ENCODE peak calls at places on chromosomes 5 and 9, in nine cellular contexts. V, Q, L, A, N, Z, X, G and W are unnamed samples.

GRCh38 chr5:100517301-100517974 is 17.7 kb upstream of the FAM174A start:
- DNase-seq in X (no peak), V (peak), Z (no peak), Q (peak), L (no peak), A (no peak), N (no peak), G (no peak), W (no peak)

GRCh38 chr5:388266-389196 is 54.4 kb upstream of the EXOC3 start:
- DNase-seq in A (no peak), N (peak), X (no peak), L (no peak), G (no peak), Z (peak), Q (no peak), V (peak), W (no peak)

GRCh38 chr5:36452394-36453100 is 150.8 kb upstream of the RANBP3L start:
- DNase-seq in N (no peak), L (no peak), Q (no peak), Z (no peak), X (no peak), A (no peak), G (no peak), V (peak), W (no peak)

GRCh38 chr9:29422445-29422844 is 1849.2 kb upstream of the C9orf72 start:
- DNase-seq in G (no peak), V (no peak), A (no peak), N (no peak), Q (no peak), L (no peak), Z (no peak), X (no peak), W (no peak)

GRCh38 chr5:26719824-26720223 is 318.6 kb downstream of the CDH9 start:
- DNase-seq in V (no peak), L (no peak), Z (no peak), X (no peak), G (no peak), A (no peak), N (no peak), Q (no peak), W (no peak)

GRCh38 chr9:122360891-122361290 is 9.9 kb upstream of the PTGS1 start:
- DNase-seq in G (no peak), L (no peak), Z (no peak), Q (no peak), N (no peak), A (no peak), X (peak), V (no peak), W (no peak)

GRCh38 chr9:16505159-16505558 is 365.3 kb downstream of the BNC2 start:
- DNase-seq in Q (no peak), X (peak), N (no peak), Z (no peak), A (no peak), L (no peak), V (no peak), G (peak), W (no peak)

GRCh38 chr9:65435464-65435863 is 150.5 kb upstream of the FOXD4L5 start:
- DNase-seq in Q (no peak), X (no peak), V (no peak), G (no peak), N (no peak), A (no peak), Z (no peak), L (no peak), W (no peak)

GRCh38 chr5:73698011-73698410 is 72.0 kb downstream of the ARHGEF28 start:
- DNase-seq in N (no peak), G (no peak), L (no peak), A (no peak), X (no peak), Q (no peak), V (no peak), Z (no peak), W (no peak)

GRCh38 chr9:134227451-134228411 is 63.4 kb upstream of the RNU6ATAC start:
- DNase-seq in Q (no peak), X (no peak), A (no peak), G (no peak), V (no peak), N (no peak), L (no peak), Z (no peak), W (no peak)

GRCh38 chr5:111691914-111692313 is 65.1 kb downstream of the NREP start:
- DNase-seq in Q (no peak), N (no peak), X (peak), L (no peak), Z (no peak), A (no peak), V (no peak), G (no peak), W (no peak)

GRCh38 chr9:109537288-109537687 is 39.2 kb upstream of the PTPN3 start:
- DNase-seq in X (no peak), N (no peak), Z (no peak), V (peak), A (no peak), Q (no peak), G (no peak), L (no peak), W (no peak)

GRCh38 chr5:55994502-55994997 is at the start of gene IL6ST:
- DNase-seq in A (no peak), L (no peak), N (peak), V (no peak), X (peak), Q (peak), G (peak), Z (no peak), W (no peak)

GRCh38 chr5:72709341-72709740 is 107.1 kb upstream of the TNPO1 start:
- DNase-seq in L (no peak), X (no peak), Q (no peak), Z (no peak), G (no peak), A (no peak), V (no peak), N (no peak), W (no peak)

GRCh38 chr9:131616983-131617604 is 71.8 kb downstream of the PRRT1B start:
- DNase-seq in Z (no peak), G (no peak), L (no peak), Q (no peak), N (no peak), X (no peak), V (no peak), A (no peak), W (no peak)

GRCh38 chr5:93717162-93717561 is 24.2 kb downstream of the POU5F2 start:
- DNase-seq in L (no peak), V (no peak), Z (no peak), X (peak), G (peak), A (no peak), Q (no peak), N (no peak), W (no peak)

GRCh38 chr9:104279535-104280215 is 185.6 kb downstream of the SMC2 start:
- DNase-seq in X (peak), V (no peak), N (no peak), L (no peak), G (no peak), A (no peak), Z (no peak), Q (no peak), W (no peak)

GRCh38 chr5:136279314-136279713 is 86.0 kb downstream of the TRPC7 start:
- DNase-seq in G (no peak), Z (no peak), L (no peak), V (no peak), Q (no peak), N (no peak), A (no peak), X (peak), W (no peak)

GRCh38 chr9:75138260-75139040 is 50.1 kb downstream of the OSTF1 start:
- DNase-seq in X (no peak), Z (no peak), A (no peak), Q (no peak), N (no peak), V (no peak), G (no peak), L (no peak), W (no peak)

GRCh38 chr5:111308951-111309350 is 84.8 kb downstream of the CAMK4 start:
- DNase-seq in N (no peak), L (no peak), V (no peak), X (no peak), G (no peak), Q (no peak), A (no peak), Z (no peak), W (no peak)

GRCh38 chr9:98351370-98351769 is 95.9 kb upstream of the TBC1D2 start:
- DNase-seq in Z (no peak), X (no peak), G (no peak), A (no peak), L (no peak), N (no peak), V (no peak), Q (no peak), W (no peak)

GRCh38 chr9:98344581-98344980 is 89.1 kb upstream of the TBC1D2 start:
- DNase-seq in G (no peak), X (no peak), V (no peak), Z (no peak), Q (no peak), N (no peak), L (no peak), A (no peak), W (no peak)

GRCh38 chr9:98345011-98345410 is 89.6 kb upstream of the TBC1D2 start:
- DNase-seq in X (no peak), N (no peak), G (no peak), L (no peak), A (no peak), Z (no peak), V (no peak), Q (no peak), W (no peak)

GRCh38 chr9:98342819-98343208 is 87.4 kb upstream of the TBC1D2 start:
- DNase-seq in V (no peak), Z (no peak), A (no peak), Q (no peak), X (no peak), G (no peak), N (no peak), L (no peak), W (no peak)

DNA sequence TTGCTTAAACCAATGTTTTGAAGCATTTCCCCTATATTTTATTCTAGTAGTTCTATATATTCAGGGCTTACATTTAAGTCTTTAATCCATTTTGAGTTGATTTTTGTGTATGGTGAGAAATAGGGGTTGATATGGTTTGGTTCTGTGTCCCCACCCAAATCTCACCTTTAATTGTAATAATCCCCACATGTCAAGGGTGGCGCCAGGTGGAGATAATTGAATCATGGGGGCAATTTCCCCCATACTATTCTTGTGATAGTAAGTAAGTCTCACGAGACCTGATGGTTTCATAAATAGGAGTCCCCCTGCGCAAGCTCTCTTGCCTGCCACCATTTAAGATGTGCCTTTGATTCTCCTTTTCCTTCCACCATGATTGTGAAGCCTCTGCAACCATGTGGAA is 92.2 kb upstream of the TBC1D2 start:
- DNase-seq in L (no peak), Z (no peak), A (no peak), G (no peak), V (no peak), X (no peak), Q (no peak), N (no peak), W (no peak)
- H3K4me3 ChIP-seq in L (no peak), Z (no peak), A (no peak), G (no peak), V (no peak), X (no peak), Q (no peak), N (no peak), W (no peak)

GRCh38 chr5:40446910-40447309 is 232.8 kb upstream of the PTGER4 start:
- DNase-seq in G (peak), V (no peak), X (peak), N (peak), Z (no peak), L (no peak), Q (no peak), A (no peak), W (no peak)

GRCh38 chr5:40436535-40437237 is 243.0 kb upstream of the PTGER4 start:
- DNase-seq in G (no peak), A (no peak), X (no peak), N (no peak), Z (no peak), Q (no peak), V (no peak), L (peak), W (no peak)

GRCh38 chr5:40442346-40442745 is 237.4 kb upstream of the PTGER4 start:
- DNase-seq in G (no peak), X (peak), V (no peak), Z (no peak), Q (no peak), L (peak), A (no peak), N (no peak), W (peak)

GRCh38 chr5:40437452-40437861 is 242.3 kb upstream of the PTGER4 start:
- DNase-seq in A (no peak), N (no peak), Q (peak), V (no peak), Z (no peak), G (peak), X (peak), L (peak), W (no peak)

GRCh38 chr5:40441733-40442132 is 238.0 kb upstream of the PTGER4 start:
- DNase-seq in V (no peak), A (no peak), Z (no peak), G (no peak), Q (peak), X (no peak), L (peak), N (no peak), W (peak)
- H3K27ac ChIP-seq in V (no peak), A (no peak), Z (no peak), G (no peak), Q (peak), X (no peak), L (no peak), N (no peak), W (peak)

DNA sequence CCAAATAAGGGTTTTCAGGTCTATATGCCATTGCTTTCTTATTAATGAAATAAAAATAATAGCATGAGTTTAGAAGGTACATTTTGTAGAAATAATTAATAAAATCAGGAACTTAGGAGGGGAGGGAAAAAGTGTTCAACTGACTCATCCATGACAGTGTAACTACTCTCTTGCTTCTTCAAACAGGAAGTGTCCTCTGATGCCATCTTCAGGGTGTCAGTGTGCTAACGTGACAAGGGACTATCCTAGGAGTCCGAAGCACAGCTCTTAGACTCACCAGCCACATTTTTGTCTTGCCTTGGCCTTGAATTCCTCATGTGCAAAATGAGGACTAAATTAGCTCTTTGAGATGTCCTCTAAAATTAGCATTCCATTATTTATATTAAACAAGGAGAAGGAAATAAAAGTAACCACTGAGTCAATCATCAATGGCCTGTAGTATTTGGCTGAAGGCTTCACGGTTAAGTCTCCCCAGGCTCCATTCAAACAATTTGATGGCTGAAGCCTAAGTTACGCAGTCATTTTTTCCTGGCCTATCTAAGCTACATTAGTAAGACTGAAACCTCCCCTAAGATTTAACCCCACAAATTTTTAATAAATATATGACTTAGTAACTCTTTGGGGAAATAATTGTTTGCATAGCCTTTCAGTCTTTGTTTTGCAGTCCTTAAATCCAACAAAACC is 151.1 kb downstream of the ARL15 start:
- DNase-seq in N (no peak), V (no peak), Z (no peak), A (no peak), L (no peak), G (peak), X (peak), Q (no peak), W (no peak)
- H3K4me3 ChIP-seq in N (no peak), V (no peak), Z (no peak), A (no peak), L (no peak), G (no peak), X (no peak), Q (no peak), W (no peak)

GRCh38 chr5:1792842-1793266 is 6.8 kb downstream of the MRPL36 start:
- DNase-seq in X (peak), V (no peak), Z (peak), A (no peak), L (peak), G (no peak), N (no peak), Q (peak), W (peak)

GRCh38 chr5:1793301-1793740 is 6.3 kb downstream of the MRPL36 start:
- DNase-seq in N (no peak), X (peak), Z (peak), A (no peak), Q (no peak), V (no peak), L (no peak), G (no peak), W (no peak)

GRCh38 chr5:1788828-1789227 is 10.8 kb downstream of the MRPL36 start:
- DNase-seq in Z (peak), X (peak), L (no peak), V (no peak), A (no peak), N (no peak), G (no peak), Q (no peak), W (no peak)

GRCh38 chr5:1789838-1790462 is 9.7 kb downstream of the MRPL36 start:
- DNase-seq in L (no peak), N (no peak), X (peak), G (no peak), Q (no peak), V (no peak), A (no peak), Z (peak), W (no peak)

DNA sequence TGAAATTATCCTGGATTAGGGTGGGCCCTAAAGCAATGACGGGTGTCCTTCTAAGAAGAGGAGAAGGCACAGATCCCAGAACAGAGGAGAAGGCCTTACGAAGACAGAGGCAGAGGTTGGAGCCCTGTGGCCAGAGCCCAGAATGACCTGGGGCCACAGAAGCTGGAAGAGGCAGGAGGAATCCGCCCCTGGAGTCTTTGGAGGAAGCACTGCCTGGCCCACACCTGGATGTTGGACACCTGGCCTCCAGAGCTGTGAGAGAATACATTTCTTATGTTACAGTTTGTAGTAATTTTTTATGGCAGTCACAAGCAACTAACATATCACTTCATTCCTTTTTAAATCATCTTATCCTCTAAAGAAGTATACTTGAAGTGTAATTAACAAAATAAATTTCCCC is 8.5 kb downstream of the MRPL36 start:
- DNase-seq in Q (no peak), Z (peak), G (no peak), N (no peak), X (no peak), A (no peak), L (no peak), V (no peak), W (no peak)
- H3K27ac ChIP-seq in Q (no peak), Z (no peak), G (no peak), N (peak), X (no peak), A (no peak), L (no peak), V (no peak), W (peak)

GRCh38 chr9:129021091-129021490 is 7.0 kb downstream of the SH3GLB2 start:
- DNase-seq in L (no peak), Z (no peak), V (no peak), G (no peak), X (no peak), Q (peak), N (no peak), A (no peak), W (no peak)
- H3K4me3 ChIP-seq in L (no peak), Z (no peak), V (no peak), G (no peak), X (no peak), Q (no peak), N (no peak), A (no peak), W (no peak)

DNA sequence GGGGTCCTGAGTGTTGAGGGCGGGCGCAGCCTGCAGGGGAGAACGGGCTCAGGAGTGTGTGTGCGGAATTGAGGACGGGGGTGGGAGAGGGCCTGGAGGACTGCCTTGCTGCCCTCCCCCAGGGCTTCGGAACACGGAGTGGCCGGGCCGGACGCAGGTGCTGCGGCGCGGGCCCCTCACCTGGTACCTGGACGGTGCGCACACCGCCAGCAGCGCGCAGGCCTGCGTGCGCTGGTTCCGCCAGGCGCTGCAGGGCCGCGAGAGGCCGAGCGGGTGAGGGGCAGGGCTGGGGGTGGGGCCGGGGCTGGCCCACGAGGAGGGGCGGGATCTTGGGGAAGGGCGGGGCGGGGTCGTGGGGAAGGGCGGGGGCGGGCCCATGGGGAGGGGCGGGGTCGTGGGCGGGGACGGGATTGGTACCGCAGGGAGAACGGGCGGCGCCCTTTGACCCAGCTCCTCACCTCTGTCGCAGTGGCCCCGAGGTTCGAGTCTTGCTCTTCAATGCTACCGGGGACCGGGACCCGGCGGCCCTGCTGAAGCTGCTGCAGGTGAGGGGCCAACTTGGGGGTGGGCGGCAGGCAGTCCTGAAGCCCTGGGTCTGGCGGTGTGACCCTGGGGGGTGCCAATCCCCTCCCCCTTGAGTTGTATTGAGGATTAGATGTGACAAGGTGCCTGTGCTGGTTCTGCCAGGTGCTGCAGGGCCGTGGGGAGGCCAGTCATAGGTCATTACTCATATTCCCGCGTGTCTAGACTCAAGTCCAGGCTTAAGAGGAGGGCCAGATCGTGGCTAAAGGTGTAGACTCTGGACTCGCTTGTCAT is 7.1 kb downstream of the FPGS start:
- DNase-seq in G (peak), L (no peak), V (no peak), Z (no peak), Q (peak), X (peak), N (peak), A (no peak), W (no peak)
- H3K27ac ChIP-seq in G (no peak), L (no peak), V (peak), Z (peak), Q (peak), X (no peak), N (no peak), A (no peak), W (no peak)

GRCh38 chr5:133054697-133055471 is 3.1 kb downstream of the HSPA4 start:
- DNase-seq in A (no peak), G (no peak), N (no peak), X (no peak), Q (no peak), V (no peak), L (no peak), Z (no peak), W (no peak)
- H3K4me3 ChIP-seq in A (no peak), G (no peak), N (no peak), X (no peak), Q (no peak), V (no peak), L (no peak), Z (no peak), W (no peak)

DNA sequence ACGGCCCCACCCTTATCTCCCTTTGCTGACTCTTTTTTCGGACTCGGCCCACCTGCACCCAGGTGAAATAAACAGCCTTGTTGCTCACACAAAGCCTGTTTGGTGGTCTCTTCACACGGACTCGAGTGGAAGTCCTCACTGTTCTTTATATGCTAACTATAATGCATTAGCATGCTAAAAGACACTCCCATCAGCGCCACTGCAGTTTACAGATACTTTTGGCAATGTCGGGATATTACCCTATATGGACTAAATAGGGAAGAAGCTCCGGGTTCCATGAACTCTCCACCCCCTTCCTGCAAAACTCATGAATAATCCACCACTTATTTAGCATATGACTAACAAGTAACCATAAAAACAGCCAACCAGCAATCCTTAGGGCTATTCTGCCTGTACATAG is 426.2 kb upstream of the PTPRD start:
- DNase-seq in Z (no peak), N (no peak), V (no peak), L (no peak), G (no peak), X (no peak), A (no peak), Q (no peak), W (no peak)
- H3K27ac ChIP-seq in Z (no peak), N (no peak), V (no peak), L (no peak), G (no peak), X (no peak), A (no peak), Q (no peak), W (no peak)